ENCODE peak calls at places on chromosomes 2 and 18, in ten cellular contexts. R, X, G, Z, V, C, B, A, F and O are unnamed samples.

GRCh38 chr2:7837232-7837760 is 844.6 kb upstream of the ID2 start:
- DNase-seq in R (no peak), X (no peak), G (no peak), Z (no peak), V (no peak), C (no peak), B (peak), A (no peak), F (no peak), O (no peak)

GRCh38 chr18:78208052-78208451 is 771.6 kb upstream of the SALL3 start:
- DNase-seq in R (no peak), X (no peak), G (no peak), Z (no peak), V (no peak), C (no peak), B (no peak), A (peak), F (no peak), O (no peak)

GRCh38 chr2:23380562-23381065 is 4.4 kb upstream of the KLHL29 start:
- DNase-seq in R (no peak), X (no peak), G (no peak), Z (no peak), V (no peak), C (no peak), B (no peak), A (no peak), F (no peak), O (peak)

GRCh38 chr2:149885468-149885867 is 297.9 kb upstream of the MMADHC start:
- DNase-seq in R (no peak), X (no peak), G (no peak), Z (no peak), V (no peak), C (no peak), B (no peak), A (no peak), F (peak), O (no peak)

GRCh38 chr2:168431301-168432024 is 24.6 kb upstream of the CERS6 start:
- DNase-seq in R (no peak), X (no peak), G (no peak), Z (no peak), V (no peak), C (no peak), B (no peak), A (no peak), F (no peak), O (no peak)

GRCh38 chr2:74293191-74294065 is 49.8 kb downstream of the SLC4A5 start:
- DNase-seq in R (no peak), X (no peak), G (no peak), Z (no peak), V (no peak), C (no peak), B (no peak), A (no peak), F (no peak), O (peak)

GRCh38 chr18:8895341-8895740 is 190.0 kb downstream of the MTCL1 start:
- DNase-seq in R (no peak), X (no peak), G (no peak), Z (no peak), V (no peak), C (no peak), B (no peak), A (no peak), F (no peak), O (no peak)

GRCh38 chr2:222842517-222843174 is 18.2 kb upstream of the ACSL3 start:
- DNase-seq in R (no peak), X (no peak), G (no peak), Z (no peak), V (no peak), C (no peak), B (peak), A (no peak), F (no peak), O (no peak)

GRCh38 chr2:186687774-186688173 is 6.1 kb upstream of the FAM171B start:
- DNase-seq in R (no peak), X (no peak), G (no peak), Z (peak), V (no peak), C (no peak), B (no peak), A (no peak), F (peak), O (no peak)

GRCh38 chr2:233976690-233977294 is 59.6 kb downstream of the TRPM8 start:
- DNase-seq in R (peak), X (no peak), G (no peak), Z (peak), V (no peak), C (no peak), B (peak), A (peak), F (peak), O (no peak)

GRCh38 chr18:78376036-78376435 is 603.6 kb upstream of the SALL3 start:
- DNase-seq in R (no peak), X (no peak), G (no peak), Z (no peak), V (no peak), C (no peak), B (no peak), A (no peak), F (peak), O (no peak)